ENCODE peak calls at places on chromosomes 11 and 22, in eight cellular contexts. J is psoas muscle; B is caudate nucleus; F is astrocyte of the spinal cord; G is activated effector memory CD4-positive, alpha-beta T cell treated with Interleukin-2 at 50 U/mL for 16 hours; V is dermis blood vessel endothelial cell; L is HFFc6; A is pulmonary artery endothelial cell. Z is an unnamed sample.

GRCh38 chr11:11409916-11410315 is 56.9 kb upstream of the CSNK2A3 start:
- DNase-seq in J (no peak), B (no peak), F (no peak), G (no peak), V (no peak), L (no peak), A (no peak), Z (no peak)

GRCh38 chr11:1739576-1739975 is 10.8 kb downstream of the IFITM10 start:
- DNase-seq in J (no peak), B (no peak), F (no peak), G (no peak), V (no peak), L (no peak), A (no peak), Z (no peak)

GRCh38 chr11:38169286-38169685 is 1571.2 kb upstream of the RAG2 start:
- DNase-seq in J (no peak), B (no peak), F (peak; percentile 73), G (no peak), V (no peak), L (no peak), A (no peak), Z (peak; percentile 79)

GRCh38 chr11:3123316-3123715 is 41.8 kb downstream of the OSBPL5 start:
- DNase-seq in J (peak; percentile 79), B (no peak), F (no peak), G (no peak), V (peak; percentile 43), L (no peak), A (no peak), Z (no peak)

GRCh38 chr11:10134975-10135481 is 159.0 kb downstream of the SBF2 start:
- DNase-seq in J (no peak), B (no peak), F (no peak), G (no peak), V (no peak), L (no peak), A (no peak), Z (no peak)

GRCh38 chr11:134469627-134470026 is 57.6 kb upstream of the B3GAT1 start:
- DNase-seq in J (no peak), B (no peak), F (no peak), G (no peak), V (no peak), L (no peak), A (no peak), Z (no peak)

GRCh38 chr22:46537946-46538815 is 761 bp upstream of the CELSR1 start:
- DNase-seq in J (no peak), B (no peak), F (peak; percentile 35), G (no peak), V (peak; percentile 24), L (peak; percentile 32), A (no peak), Z (peak; percentile 32)

GRCh38 chr11:86487670-86488069 is 113.0 kb downstream of the CCDC81 start:
- DNase-seq in J (no peak), B (no peak), F (no peak), G (no peak), V (no peak), L (no peak), A (no peak), Z (no peak)

GRCh38 chr11:60764879-60765278 is 8.2 kb downstream of the MS4A15 start:
- DNase-seq in J (no peak), B (no peak), F (no peak), G (no peak), V (no peak), L (no peak), A (no peak), Z (peak; percentile 5)

GRCh38 chr22:31586137-31586920 is 75.7 kb downstream of the PISD start:
- DNase-seq in J (no peak), B (no peak), F (peak; percentile 40), G (no peak), V (no peak), L (peak; percentile 85), A (no peak), Z (no peak)

GRCh38 chr22:45335021-45335818 is 25.5 kb downstream of the FAM118A start:
- DNase-seq in J (peak; percentile 75), B (no peak), F (no peak), G (no peak), V (peak; percentile 13), L (no peak), A (no peak), Z (no peak)

GRCh38 chr11:110185599-110185998 is 92.4 kb downstream of the ZC3H12C start:
- DNase-seq in J (no peak), B (no peak), F (no peak), G (no peak), V (no peak), L (no peak), A (no peak), Z (no peak)

GRCh38 chr11:35549787-35550186 is 24.4 kb upstream of the PAMR1 start:
- DNase-seq in J (no peak), B (no peak), F (peak; percentile 98), G (no peak), V (no peak), L (peak; percentile 97), A (no peak), Z (peak; percentile 65)

GRCh38 chr11:130427581-130428211 is 713 bp downstream of the ADAMTS8 start:
- DNase-seq in J (no peak), B (no peak), F (no peak), G (no peak), V (peak; percentile 14), L (no peak), A (no peak), Z (no peak)

GRCh38 chr22:50277761-50278160 is 7.6 kb upstream of the MAPK11 start:
- DNase-seq in J (no peak), B (no peak), F (no peak), G (no peak), V (no peak), L (no peak), A (no peak), Z (no peak)

GRCh38 chr11:75768112-75768908 is at the start of gene DGAT2:
- DNase-seq in J (peak; percentile 80), B (no peak), F (peak; percentile 63), G (peak; percentile 57), V (peak; percentile 77), L (no peak), A (no peak), Z (peak; percentile 46)

GRCh38 chr11:86639172-86639571 is 33.2 kb downstream of the ME3 start:
- DNase-seq in J (no peak), B (no peak), F (no peak), G (no peak), V (no peak), L (peak; percentile 49), A (no peak), Z (no peak)

GRCh38 chr11:13015753-13016152 is 6.6 kb downstream of the RASSF10 start:
- DNase-seq in J (no peak), B (no peak), F (no peak), G (no peak), V (no peak), L (no peak), A (no peak), Z (no peak)

GRCh38 chr11:62142921-62143320 is 19.1 kb downstream of the INCENP start:
- DNase-seq in J (no peak), B (no peak), F (no peak), G (no peak), V (no peak), L (no peak), A (no peak), Z (no peak)

GRCh38 chr22:29310863-29311339 is 4.5 kb downstream of the GAS2L1 start:
- DNase-seq in J (peak; percentile 95), B (peak; percentile 60), F (peak; percentile 98), G (peak; percentile 17), V (peak; percentile 99), L (peak; percentile 97), A (peak; percentile 93), Z (peak; percentile 95)

GRCh38 chr11:123851110-123851509 is 34.4 kb downstream of the TMEM225 start:
- DNase-seq in J (no peak), B (no peak), F (no peak), G (no peak), V (no peak), L (no peak), A (no peak), Z (no peak)

GRCh38 chr11:12361650-12362049 is 15.7 kb upstream of the PARVA start:
- DNase-seq in J (no peak), B (no peak), F (no peak), G (no peak), V (peak; percentile 46), L (no peak), A (no peak), Z (peak; percentile 61)

GRCh38 chr11:128467610-128468041 is 119.7 kb downstream of the ETS1 start:
- DNase-seq in J (peak; percentile 49), B (no peak), F (peak; percentile 98), G (no peak), V (peak; percentile 71), L (peak; percentile 99), A (no peak), Z (peak; percentile 95)

GRCh38 chr22:26394787-26395186 is 34.3 kb upstream of the ASPHD2 start:
- DNase-seq in J (no peak), B (no peak), F (no peak), G (no peak), V (peak; percentile 12), L (no peak), A (peak; percentile 15), Z (no peak)

GRCh38 chr22:43147821-43148220 is 3.5 kb upstream of the TSPO start:
- DNase-seq in J (no peak), B (no peak), F (no peak), G (no peak), V (no peak), L (no peak), A (no peak), Z (no peak)

GRCh38 chr11:94067010-94067409 is 45.9 kb downstream of the HEPHL1 start:
- DNase-seq in J (no peak), B (no peak), F (peak; percentile 25), G (no peak), V (peak; percentile 1), L (no peak), A (no peak), Z (no peak)

GRCh38 chr11:4454031-4454430 is 4.9 kb downstream of the OR52K2 start:
- DNase-seq in J (no peak), B (no peak), F (no peak), G (no peak), V (no peak), L (no peak), A (no peak), Z (no peak)

GRCh38 chr11:112724194-112724790 is 236.9 kb upstream of the NCAM1 start:
- DNase-seq in J (no peak), B (no peak), F (no peak), G (no peak), V (no peak), L (no peak), A (no peak), Z (no peak)

GRCh38 chr22:43242627-43243026 is 55.7 kb upstream of the TTLL12 start:
- DNase-seq in J (no peak), B (no peak), F (no peak), G (no peak), V (no peak), L (no peak), A (no peak), Z (no peak)

GRCh38 chr11:97909544-97910394 is 1111.0 kb upstream of the CNTN5 start:
- DNase-seq in J (no peak), B (no peak), F (peak; percentile 69), G (no peak), V (no peak), L (peak; percentile 48), A (no peak), Z (no peak)

Z was measured in kidney glomerular epithelial cell.